ENCODE peak calls at places on chromosomes 16 and 17, in five cellular contexts. One of them, this sample, is unnamed.

GRCh38 chr17:68349157-68349556 is 57.9 kb downstream of the ARSG start:
- DNase-seq in breast epithelium: no peak
- DNase-seq in CD4-positive, alpha-beta memory T cell: no peak
- DNase-seq in thoracic aorta: no peak
- DNase-seq in effector memory CD4-positive, alpha-beta T cell: no peak
- DNase-seq in this sample: no peak

GRCh38 chr17:56638536-56639177 is 45.2 kb downstream of the NOG start:
- DNase-seq in thoracic aorta: no peak
- DNase-seq in breast epithelium: no peak
- DNase-seq in CD4-positive, alpha-beta memory T cell: no peak
- DNase-seq in effector memory CD4-positive, alpha-beta T cell: no peak
- DNase-seq in this sample: no peak

GRCh38 chr16:28863929-28864886 is 565 bp downstream of the SH2B1 start:
- DNase-seq in breast epithelium: no peak
- DNase-seq in thoracic aorta: no peak
- DNase-seq in CD4-positive, alpha-beta memory T cell: peak; percentile 28
- DNase-seq in effector memory CD4-positive, alpha-beta T cell: no peak
- DNase-seq in this sample: no peak

GRCh38 chr16:51508813-51509212 is 357.7 kb upstream of the SALL1 start:
- DNase-seq in effector memory CD4-positive, alpha-beta T cell: no peak
- DNase-seq in breast epithelium: no peak
- DNase-seq in CD4-positive, alpha-beta memory T cell: no peak
- DNase-seq in thoracic aorta: no peak
- DNase-seq in this sample: no peak

GRCh38 chr17:61139219-61139618 is 260.4 kb upstream of the TBX2 start:
- DNase-seq in effector memory CD4-positive, alpha-beta T cell: peak; percentile 36
- DNase-seq in thoracic aorta: no peak
- DNase-seq in breast epithelium: no peak
- DNase-seq in CD4-positive, alpha-beta memory T cell: peak; percentile 81
- DNase-seq in this sample: no peak

GRCh38 chr17:61756561-61756960 is 106.8 kb downstream of the BRIP1 start:
- DNase-seq in breast epithelium: no peak
- DNase-seq in thoracic aorta: no peak
- DNase-seq in CD4-positive, alpha-beta memory T cell: no peak
- DNase-seq in effector memory CD4-positive, alpha-beta T cell: no peak
- DNase-seq in this sample: no peak

GRCh38 chr17:29112780-29113295 is 67.4 kb downstream of the MYO18A start:
- DNase-seq in breast epithelium: no peak
- DNase-seq in thoracic aorta: no peak
- DNase-seq in effector memory CD4-positive, alpha-beta T cell: no peak
- DNase-seq in CD4-positive, alpha-beta memory T cell: no peak
- DNase-seq in this sample: no peak

GRCh38 chr16:66933776-66934137 is 445 bp downstream of the CIAO2B start:
- DNase-seq in effector memory CD4-positive, alpha-beta T cell: no peak
- DNase-seq in breast epithelium: no peak
- DNase-seq in thoracic aorta: no peak
- DNase-seq in CD4-positive, alpha-beta memory T cell: no peak
- DNase-seq in this sample: no peak

GRCh38 chr17:36937961-36938565 is 788 bp downstream of the LHX1 start:
- DNase-seq in CD4-positive, alpha-beta memory T cell: no peak
- DNase-seq in thoracic aorta: no peak
- DNase-seq in effector memory CD4-positive, alpha-beta T cell: no peak
- DNase-seq in breast epithelium: no peak
- DNase-seq in this sample: peak; percentile 59

GRCh38 chr17:44872131-44872768 is 24.6 kb downstream of the HIGD1B start:
- DNase-seq in thoracic aorta: peak; percentile 7
- DNase-seq in CD4-positive, alpha-beta memory T cell: no peak
- DNase-seq in effector memory CD4-positive, alpha-beta T cell: no peak
- DNase-seq in breast epithelium: no peak
- DNase-seq in this sample: no peak

GRCh38 chr16:56855201-56855600 is 9.8 kb upstream of the SLC12A3 start:
- DNase-seq in breast epithelium: no peak
- DNase-seq in CD4-positive, alpha-beta memory T cell: no peak
- DNase-seq in thoracic aorta: no peak
- DNase-seq in effector memory CD4-positive, alpha-beta T cell: no peak
- DNase-seq in this sample: no peak

GRCh38 chr17:58215685-58216084 is 3.4 kb downstream of the MKS1 start:
- DNase-seq in effector memory CD4-positive, alpha-beta T cell: no peak
- DNase-seq in CD4-positive, alpha-beta memory T cell: no peak
- DNase-seq in breast epithelium: no peak
- DNase-seq in thoracic aorta: no peak
- DNase-seq in this sample: no peak

GRCh38 chr17:47685556-47686275 is 8.2 kb upstream of the TBKBP1 start:
- DNase-seq in effector memory CD4-positive, alpha-beta T cell: no peak
- DNase-seq in CD4-positive, alpha-beta memory T cell: no peak
- DNase-seq in breast epithelium: no peak
- DNase-seq in thoracic aorta: no peak
- DNase-seq in this sample: no peak

GRCh38 chr17:20998571-20999043 is 44.2 kb downstream of the USP22 start:
- DNase-seq in breast epithelium: no peak
- DNase-seq in effector memory CD4-positive, alpha-beta T cell: no peak
- DNase-seq in CD4-positive, alpha-beta memory T cell: no peak
- DNase-seq in thoracic aorta: no peak
- DNase-seq in this sample: no peak

GRCh38 chr17:80646328-80646727 is 101.7 kb downstream of the RPTOR start:
- DNase-seq in CD4-positive, alpha-beta memory T cell: no peak
- DNase-seq in breast epithelium: no peak
- DNase-seq in effector memory CD4-positive, alpha-beta T cell: no peak
- DNase-seq in thoracic aorta: no peak
- DNase-seq in this sample: no peak

GRCh38 chr17:46733837-46734516 is 84.5 kb downstream of the WNT3 start:
- DNase-seq in thoracic aorta: no peak
- DNase-seq in effector memory CD4-positive, alpha-beta T cell: no peak
- DNase-seq in breast epithelium: no peak
- DNase-seq in CD4-positive, alpha-beta memory T cell: no peak
- DNase-seq in this sample: no peak

GRCh38 chr17:81339180-81339501 is 44.0 kb upstream of the SLC38A10 start:
- DNase-seq in effector memory CD4-positive, alpha-beta T cell: no peak
- DNase-seq in thoracic aorta: no peak
- DNase-seq in CD4-positive, alpha-beta memory T cell: no peak
- DNase-seq in breast epithelium: no peak
- DNase-seq in this sample: peak; percentile 47

GRCh38 chr17:19978206-19978802 is 676 bp upstream of the AKAP10 start:
- DNase-seq in effector memory CD4-positive, alpha-beta T cell: no peak
- DNase-seq in breast epithelium: no peak
- DNase-seq in thoracic aorta: no peak
- DNase-seq in CD4-positive, alpha-beta memory T cell: peak; percentile 21
- DNase-seq in this sample: no peak

GRCh38 chr16:24988593-24989338 is 26.4 kb downstream of the ARHGAP17 start:
- DNase-seq in CD4-positive, alpha-beta memory T cell: no peak
- DNase-seq in breast epithelium: peak; percentile 55
- DNase-seq in thoracic aorta: no peak
- DNase-seq in effector memory CD4-positive, alpha-beta T cell: no peak
- DNase-seq in this sample: peak; percentile 25

GRCh38 chr16:67055712-67056487 is 27.0 kb downstream of the CBFB start:
- DNase-seq in thoracic aorta: no peak
- DNase-seq in CD4-positive, alpha-beta memory T cell: no peak
- DNase-seq in breast epithelium: no peak
- DNase-seq in effector memory CD4-positive, alpha-beta T cell: no peak
- DNase-seq in this sample: no peak

DNA sequence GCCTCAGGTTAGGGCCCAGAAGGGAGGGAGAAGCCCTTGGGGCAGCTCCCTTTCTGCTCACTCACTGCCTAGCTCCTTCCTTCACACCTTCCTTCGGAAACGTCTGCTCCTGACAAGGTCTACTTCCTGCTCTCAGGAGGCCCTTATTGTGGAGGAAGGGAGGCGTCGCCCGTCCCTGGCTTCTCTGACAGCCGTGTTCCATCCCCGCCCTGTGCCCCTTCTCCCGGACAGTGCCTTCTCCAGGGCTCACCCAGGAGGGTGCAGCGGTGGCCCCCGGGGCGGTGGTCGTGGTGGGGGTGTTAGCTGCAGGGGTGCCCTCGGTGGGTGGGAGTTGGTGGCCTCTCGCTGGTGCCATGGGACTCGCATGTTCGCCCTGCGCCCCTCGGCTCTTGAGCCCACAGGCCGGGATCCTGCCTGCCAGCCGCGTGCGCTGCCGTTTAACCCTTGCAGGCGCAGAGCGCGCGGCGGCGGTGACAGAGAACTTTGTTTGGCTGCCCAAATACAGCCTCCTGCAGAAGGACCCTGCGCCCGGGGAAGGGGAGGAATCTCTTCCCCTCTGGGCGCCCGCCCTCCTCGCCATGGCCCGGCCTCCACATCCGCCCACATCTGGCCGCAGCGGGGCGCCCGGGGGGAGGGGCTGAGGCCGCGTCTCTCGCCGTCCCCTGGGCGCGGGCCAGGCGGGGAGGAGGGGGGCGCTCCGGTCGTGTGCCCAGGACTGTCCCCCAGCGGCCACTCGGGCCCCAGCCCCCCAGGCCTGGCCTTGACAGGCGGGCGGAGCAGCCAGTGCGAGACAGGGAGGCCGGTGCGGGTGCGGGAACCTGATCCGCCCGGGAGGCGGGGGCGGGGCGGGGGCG is 231.9 kb downstream of the SEC14L1 start:
- DNase-seq in thoracic aorta: no peak
- DNase-seq in effector memory CD4-positive, alpha-beta T cell: peak; percentile 47
- DNase-seq in CD4-positive, alpha-beta memory T cell: peak; percentile 68
- DNase-seq in breast epithelium: no peak
- DNase-seq in this sample: peak; percentile 29
- H3K4me1 ChIP-seq in thoracic aorta: peaks cover 42% of the 10 kb centered on the region
- H3K4me1 ChIP-seq in effector memory CD4-positive, alpha-beta T cell: peaks cover 47% of the 10 kb centered on the region
- H3K4me1 ChIP-seq in CD4-positive, alpha-beta memory T cell: peaks cover 66% of the 10 kb centered on the region
- H3K4me1 ChIP-seq in breast epithelium: peaks cover 48% of the 10 kb centered on the region
- H3K4me1 ChIP-seq in this sample: peaks cover 6% of the 10 kb centered on the region

DNA sequence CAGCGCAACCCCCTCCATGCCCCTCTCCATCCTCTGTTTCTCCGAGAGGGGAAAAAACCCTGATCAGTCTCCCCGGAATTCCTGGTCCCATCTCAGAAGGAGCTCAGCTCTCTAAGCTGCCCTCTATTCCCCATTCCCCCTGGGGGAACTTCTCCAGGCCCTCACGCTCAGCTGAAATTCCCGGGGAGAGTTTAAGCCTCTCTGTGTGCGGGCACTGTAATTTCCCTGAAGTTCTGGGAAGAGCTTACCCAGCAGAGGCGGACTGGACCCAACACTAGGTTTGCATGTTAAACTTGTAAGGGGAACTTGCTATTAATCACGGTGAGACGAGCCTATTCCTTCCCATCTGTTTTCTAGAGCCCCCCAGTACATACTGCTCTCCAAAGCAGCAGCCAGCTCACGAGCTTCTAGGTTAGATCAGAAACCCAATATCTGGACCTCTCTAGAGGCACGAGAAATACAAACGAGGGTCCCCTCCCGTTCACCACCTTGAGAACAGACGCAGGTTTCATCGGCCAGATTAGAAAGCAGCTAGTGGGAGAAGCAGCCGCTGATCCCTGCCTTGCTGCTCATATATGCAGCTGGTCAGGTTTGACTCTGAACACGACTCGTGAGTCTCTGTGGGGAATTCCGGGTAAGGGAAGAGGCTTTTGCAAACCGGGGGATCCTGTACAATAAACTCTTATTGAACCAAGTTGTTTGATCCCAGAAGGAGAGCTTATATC is 1.4 kb downstream of the VAT1L start:
- DNase-seq in CD4-positive, alpha-beta memory T cell: no peak
- DNase-seq in breast epithelium: no peak
- DNase-seq in thoracic aorta: no peak
- DNase-seq in effector memory CD4-positive, alpha-beta T cell: no peak
- DNase-seq in this sample: no peak
- H3K4me3 ChIP-seq in CD4-positive, alpha-beta memory T cell: no peak overlapping the region
- H3K4me3 ChIP-seq in breast epithelium: no peak overlapping the region
- H3K4me3 ChIP-seq in thoracic aorta: peak overlapping the region; percentile 85
- H3K4me3 ChIP-seq in effector memory CD4-positive, alpha-beta T cell: no peak overlapping the region
- H3K4me3 ChIP-seq in this sample: no peak overlapping the region

GRCh38 chr16:73069581-73070262 is 21.8 kb upstream of the ZFHX3 start:
- DNase-seq in thoracic aorta: no peak
- DNase-seq in CD4-positive, alpha-beta memory T cell: no peak
- DNase-seq in effector memory CD4-positive, alpha-beta T cell: no peak
- DNase-seq in breast epithelium: no peak
- DNase-seq in this sample: no peak
- H3K27me3 ChIP-seq in thoracic aorta: no peaks in the 10 kb centered on the region
- H3K27me3 ChIP-seq in CD4-positive, alpha-beta memory T cell: peaks cover 6% of the 10 kb centered on the region
- H3K27me3 ChIP-seq in effector memory CD4-positive, alpha-beta T cell: no peaks in the 10 kb centered on the region
- H3K27me3 ChIP-seq in breast epithelium: peaks cover 3% of the 10 kb centered on the region
- H3K27me3 ChIP-seq in this sample: no peaks in the 10 kb centered on the region

DNA sequence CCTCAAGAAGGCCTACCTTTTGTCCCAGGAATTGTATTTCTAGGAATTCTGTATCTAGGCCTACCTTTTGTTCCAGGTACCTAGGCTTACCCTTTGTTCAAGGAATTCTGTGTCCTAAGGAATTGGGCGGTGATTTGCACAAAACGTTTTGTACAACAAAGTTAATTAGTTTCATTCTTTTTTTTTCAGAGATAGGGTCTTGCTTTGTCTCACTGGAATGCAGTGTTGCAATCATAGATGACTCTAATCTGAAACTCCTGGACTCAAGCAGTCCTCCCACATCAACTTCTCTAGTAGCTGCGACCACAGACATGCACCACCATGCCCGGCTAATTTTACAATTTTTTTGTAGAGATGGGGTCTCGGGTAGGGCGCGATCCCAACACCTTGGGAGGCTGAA is 7.0 kb downstream of the CDR2L start:
- DNase-seq in effector memory CD4-positive, alpha-beta T cell: no peak
- DNase-seq in CD4-positive, alpha-beta memory T cell: no peak
- DNase-seq in breast epithelium: no peak
- DNase-seq in thoracic aorta: no peak
- DNase-seq in this sample: no peak
- H3K4me1 ChIP-seq in effector memory CD4-positive, alpha-beta T cell: no peaks in the 10 kb centered on the region
- H3K4me1 ChIP-seq in CD4-positive, alpha-beta memory T cell: no peaks in the 10 kb centered on the region
- H3K4me1 ChIP-seq in breast epithelium: peaks cover 4% of the 10 kb centered on the region
- H3K4me1 ChIP-seq in thoracic aorta: no peaks in the 10 kb centered on the region
- H3K4me1 ChIP-seq in this sample: peaks cover 14% of the 10 kb centered on the region

GRCh38 chr17:17832040-17832363 is 4.8 kb downstream of the SREBF1 start:
- DNase-seq in breast epithelium: no peak
- DNase-seq in thoracic aorta: no peak
- DNase-seq in CD4-positive, alpha-beta memory T cell: no peak
- DNase-seq in effector memory CD4-positive, alpha-beta T cell: no peak
- DNase-seq in this sample: no peak

GRCh38 chr17:17835415-17836249 is 1.2 kb downstream of the SREBF1 start:
- DNase-seq in CD4-positive, alpha-beta memory T cell: no peak
- DNase-seq in effector memory CD4-positive, alpha-beta T cell: no peak
- DNase-seq in breast epithelium: no peak
- DNase-seq in thoracic aorta: no peak
- DNase-seq in this sample: no peak

GRCh38 chr17:17831208-17832039 is 5.4 kb downstream of the SREBF1 start:
- DNase-seq in effector memory CD4-positive, alpha-beta T cell: no peak
- DNase-seq in thoracic aorta: no peak
- DNase-seq in CD4-positive, alpha-beta memory T cell: no peak
- DNase-seq in breast epithelium: no peak
- DNase-seq in this sample: no peak

GRCh38 chr17:17834974-17835373 is 1.8 kb downstream of the SREBF1 start:
- DNase-seq in effector memory CD4-positive, alpha-beta T cell: no peak
- DNase-seq in breast epithelium: no peak
- DNase-seq in CD4-positive, alpha-beta memory T cell: no peak
- DNase-seq in thoracic aorta: no peak
- DNase-seq in this sample: no peak

GRCh38 chr17:17833664-17834357 is 3.0 kb downstream of the SREBF1 start:
- DNase-seq in breast epithelium: no peak
- DNase-seq in thoracic aorta: no peak
- DNase-seq in effector memory CD4-positive, alpha-beta T cell: no peak
- DNase-seq in CD4-positive, alpha-beta memory T cell: no peak
- DNase-seq in this sample: no peak
- H3K4me3 ChIP-seq in breast epithelium: no peak overlapping the region
- H3K4me3 ChIP-seq in thoracic aorta: no peak overlapping the region
- H3K4me3 ChIP-seq in effector memory CD4-positive, alpha-beta T cell: no peak overlapping the region
- H3K4me3 ChIP-seq in CD4-positive, alpha-beta memory T cell: no peak overlapping the region
- H3K4me3 ChIP-seq in this sample: no peak overlapping the region